ENCODE peak calls at places on chromosomes 7 and 10, in four cellular contexts. P, T, F and J are unnamed samples.

GRCh38 chr7:77797734-77798393 is 370 bp downstream of the TMEM60 start:
- DNase-seq in P (no peak), T (no peak), F (no peak), J (no peak)

GRCh38 chr7:35185908-35186731 is 67.8 kb downstream of the TBX20 start:
- DNase-seq in P (peak; percentile 69), T (peak; percentile 14), F (peak; percentile 20), J (peak; percentile 50)

GRCh38 chr10:112210672-112211071 is 27.1 kb upstream of the GPAM start:
- DNase-seq in P (no peak), T (no peak), F (no peak), J (no peak)

GRCh38 chr7:20595971-20596370 is 19.5 kb upstream of the ABCB5 start:
- DNase-seq in P (no peak), T (no peak), F (no peak), J (no peak)

GRCh38 chr10:101767600-101767945 is 8.3 kb downstream of the FGF8 start:
- DNase-seq in P (no peak), T (no peak), F (no peak), J (no peak)

GRCh38 chr10:86730227-86730626 is 26.2 kb upstream of the BMPR1A start:
- DNase-seq in P (peak; percentile 27), T (no peak), F (no peak), J (peak; percentile 3)

GRCh38 chr10:18044976-18045720 is 93.4 kb downstream of the SLC39A12 start:
- DNase-seq in P (no peak), T (no peak), F (no peak), J (no peak)

GRCh38 chr10:6778992-6779701 is 199.1 kb upstream of the PRKCQ start:
- DNase-seq in P (no peak), T (peak; percentile 99), F (no peak), J (no peak)

GRCh38 chr7:45003789-45004188 is 3.8 kb downstream of the CCM2 start:
- DNase-seq in P (no peak), T (no peak), F (no peak), J (no peak)

GRCh38 chr10:8323443-8324054 is 269.1 kb downstream of the GATA3 start:
- DNase-seq in P (no peak), T (no peak), F (no peak), J (no peak)

GRCh38 chr7:101882595-101883564 is 65.5 kb downstream of the CUX1 start:
- DNase-seq in P (peak; percentile 67), T (peak; percentile 100), F (no peak), J (peak; percentile 70)

GRCh38 chr7:133303931-133304330 is 51.1 kb downstream of the EXOC4 start:
- DNase-seq in P (no peak), T (no peak), F (no peak), J (no peak)

GRCh38 chr7:1938788-1939433 is 268.8 kb downstream of the ELFN1 start:
- DNase-seq in P (no peak), T (no peak), F (no peak), J (no peak)

GRCh38 chr10:79491171-79491835 is 21.0 kb upstream of the EIF5AL1 start:
- DNase-seq in P (no peak), T (peak; percentile 14), F (no peak), J (no peak)

GRCh38 chr7:149885191-149886017 is 11.6 kb downstream of the ATP6V0E2 start:
- DNase-seq in P (no peak), T (no peak), F (no peak), J (no peak)

GRCh38 chr7:35768346-35768745 is 32.5 kb upstream of the SEPTIN7 start:
- DNase-seq in P (no peak), T (no peak), F (no peak), J (no peak)

GRCh38 chr7:17696422-17696821 is 243.9 kb downstream of the SNX13 start:
- DNase-seq in P (no peak), T (peak; percentile 99), F (no peak), J (no peak)

GRCh38 chr10:51832652-51833383 is 133.4 kb upstream of the CSTF2T start:
- DNase-seq in P (no peak), T (peak; percentile 96), F (no peak), J (no peak)

GRCh38 chr10:32979041-32979440 is 21.0 kb upstream of the ITGB1 start:
- DNase-seq in P (no peak), T (no peak), F (no peak), J (no peak)

GRCh38 chr10:123203393-123204126 is 49.4 kb downstream of the BUB3 start:
- DNase-seq in P (no peak), T (no peak), F (no peak), J (no peak)

GRCh38 chr7:101278461-101279292 is 33.8 kb upstream of the FIS1 start:
- DNase-seq in P (no peak), T (no peak), F (no peak), J (no peak)

GRCh38 chr10:77158666-77159065 is 478.9 kb downstream of the KCNMA1 start:
- DNase-seq in P (no peak), T (no peak), F (no peak), J (no peak)

GRCh38 chr10:16750461-16750860 is 66.8 kb downstream of the RSU1 start:
- DNase-seq in P (no peak), T (no peak), F (no peak), J (no peak)

GRCh38 chr10:37856881-37857286 is 526 bp downstream of the ZNF248 start:
- DNase-seq in P (no peak), T (peak; percentile 26), F (peak; percentile 12), J (peak; percentile 47)

GRCh38 chr10:93363891-93364648 is 118.1 kb downstream of the MYOF start:
- DNase-seq in P (no peak), T (peak; percentile 37), F (no peak), J (no peak)

GRCh38 chr7:28784166-28784870 is 173.8 kb downstream of the TRIL start:
- DNase-seq in P (peak; percentile 23), T (no peak), F (no peak), J (peak; percentile 74)

GRCh38 chr7:131879424-131879823 is 323.0 kb upstream of the PODXL start:
- DNase-seq in P (no peak), T (no peak), F (no peak), J (no peak)

GRCh38 chr7:111735661-111736323 is 173.5 kb upstream of the IMMP2L start:
- DNase-seq in P (peak; percentile 63), T (peak; percentile 69), F (peak; percentile 30), J (peak; percentile 65)

GRCh38 chr10:79361721-79362397 is 14.6 kb downstream of the PPIF start:
- DNase-seq in P (no peak), T (no peak), F (no peak), J (no peak)

GRCh38 chr10:82722273-82722672 is 847.3 kb downstream of the NRG3 start:
- DNase-seq in P (no peak), T (no peak), F (no peak), J (no peak)